ENCODE peak calls at places on chromosomes 11 and 22, in five cellular contexts. One of them, this sample, is unnamed.

GRCh38 chr11:122050021-122050710 is 65.8 kb downstream of the BLID start:
- DNase-seq in amygdala: no peak
- DNase-seq in OCI-LY7: no peak
- DNase-seq in ureter: no peak
- DNase-seq in astrocyte of the spinal cord: no peak
- DNase-seq in this sample: no peak

GRCh38 chr22:44834065-44834464 is 81.7 kb downstream of the ARHGAP8 start:
- DNase-seq in OCI-LY7: no peak
- DNase-seq in astrocyte of the spinal cord: no peak
- DNase-seq in ureter: no peak
- DNase-seq in amygdala: no peak
- DNase-seq in this sample: no peak

GRCh38 chr11:32893947-32894827 is 1.6 kb downstream of the QSER1 start:
- DNase-seq in amygdala: no peak
- DNase-seq in astrocyte of the spinal cord: peak
- DNase-seq in ureter: peak
- DNase-seq in OCI-LY7: peak
- DNase-seq in this sample: no peak

GRCh38 chr11:134665571-134666268 is 253.7 kb upstream of the B3GAT1 start:
- DNase-seq in OCI-LY7: no peak
- DNase-seq in ureter: peak
- DNase-seq in amygdala: no peak
- DNase-seq in astrocyte of the spinal cord: no peak
- DNase-seq in this sample: no peak

GRCh38 chr11:47786373-47786772 is 19.2 kb upstream of the FNBP4 start:
- DNase-seq in astrocyte of the spinal cord: no peak
- DNase-seq in amygdala: no peak
- DNase-seq in OCI-LY7: no peak
- DNase-seq in ureter: no peak
- DNase-seq in this sample: no peak

GRCh38 chr22:46660604-46661201 is 40.5 kb downstream of the GRAMD4 start:
- DNase-seq in amygdala: no peak
- DNase-seq in astrocyte of the spinal cord: no peak
- DNase-seq in ureter: no peak
- DNase-seq in OCI-LY7: no peak
- DNase-seq in this sample: peak

GRCh38 chr11:100918551-100919500 is 210.8 kb downstream of the PGR start:
- DNase-seq in OCI-LY7: no peak
- DNase-seq in amygdala: no peak
- DNase-seq in astrocyte of the spinal cord: peak
- DNase-seq in ureter: no peak
- DNase-seq in this sample: peak

GRCh38 chr11:130389315-130389935 is 39.0 kb downstream of the ADAMTS8 start:
- DNase-seq in astrocyte of the spinal cord: no peak
- DNase-seq in amygdala: no peak
- DNase-seq in ureter: no peak
- DNase-seq in OCI-LY7: no peak
- DNase-seq in this sample: no peak

GRCh38 chr11:134047586-134047999 is 21.3 kb upstream of the JAM3 start:
- DNase-seq in astrocyte of the spinal cord: peak
- DNase-seq in OCI-LY7: no peak
- DNase-seq in ureter: peak
- DNase-seq in amygdala: no peak
- DNase-seq in this sample: no peak